ENCODE peak calls at places on chromosomes 5 and 9, in four cellular contexts. One of them, this sample, is unnamed.

GRCh38 chr9:1303911-1304310 is 253.8 kb downstream of the DMRT2 start:
- DNase-seq in aorta: no peak
- DNase-seq in uterus: no peak
- DNase-seq in NCI-H1694: no peak
- DNase-seq in this sample: no peak

GRCh38 chr9:25678147-25678666 is at the start of gene TUSC1:
- DNase-seq in NCI-H1694: peak; percentile 62
- DNase-seq in aorta: peak; percentile 97
- DNase-seq in uterus: peak; percentile 87
- DNase-seq in this sample: peak; percentile 41

GRCh38 chr5:172886974-172887491 is 53.0 kb downstream of the ERGIC1 start:
- DNase-seq in aorta: peak; percentile 84
- DNase-seq in uterus: peak; percentile 92
- DNase-seq in NCI-H1694: no peak
- DNase-seq in this sample: no peak

GRCh38 chr9:17291766-17292165 is 156.9 kb downstream of the CNTLN start:
- DNase-seq in aorta: no peak
- DNase-seq in NCI-H1694: no peak
- DNase-seq in uterus: no peak
- DNase-seq in this sample: no peak

GRCh38 chr9:21965401-21965951 is 28.7 kb downstream of the CDKN2A start:
- DNase-seq in NCI-H1694: no peak
- DNase-seq in aorta: peak; percentile 74
- DNase-seq in uterus: no peak
- DNase-seq in this sample: no peak

GRCh38 chr5:113771483-113771882 is 258.0 kb downstream of the YTHDC2 start:
- DNase-seq in aorta: no peak
- DNase-seq in uterus: no peak
- DNase-seq in NCI-H1694: no peak
- DNase-seq in this sample: no peak

GRCh38 chr9:74497750-74498615 is 848 bp downstream of the RORB start:
- DNase-seq in aorta: peak; percentile 75
- DNase-seq in uterus: no peak
- DNase-seq in NCI-H1694: no peak
- DNase-seq in this sample: peak; percentile 38

GRCh38 chr5:176943816-176944215 is 44.7 kb upstream of the HK3 start:
- DNase-seq in uterus: no peak
- DNase-seq in NCI-H1694: no peak
- DNase-seq in aorta: no peak
- DNase-seq in this sample: no peak

GRCh38 chr9:120412425-120412951 is 167.5 kb downstream of the CDK5RAP2 start:
- DNase-seq in NCI-H1694: no peak
- DNase-seq in aorta: no peak
- DNase-seq in uterus: no peak
- DNase-seq in this sample: no peak

GRCh38 chr5:32810812-32811211 is 99.7 kb downstream of the NPR3 start:
- DNase-seq in uterus: no peak
- DNase-seq in NCI-H1694: no peak
- DNase-seq in aorta: no peak
- DNase-seq in this sample: no peak

This sample was measured in immature natural killer cell.